ENCODE peak calls at places on chromosomes 6 and 20, in nine cellular contexts. One of them, this sample, is unnamed.

GRCh38 chr6:111748247-111748647 is 125.0 kb downstream of the FYN start:
- DNase-seq in sigmoid colon: no peak
- DNase-seq in spleen: no peak
- DNase-seq in body of pancreas: no peak
- DNase-seq in tibial nerve: no peak
- DNase-seq in vagina: no peak
- DNase-seq in IMR-90: no peak
- DNase-seq in stomach: no peak
- DNase-seq in HCT116: no peak
- DNase-seq in this sample: no peak

GRCh38 chr6:137191670-137192069 is 18.2 kb upstream of the IL22RA2 start:
- DNase-seq in tibial nerve: no peak
- DNase-seq in IMR-90: no peak
- DNase-seq in body of pancreas: no peak
- DNase-seq in vagina: no peak
- DNase-seq in spleen: no peak
- DNase-seq in sigmoid colon: no peak
- DNase-seq in HCT116: no peak
- DNase-seq in stomach: no peak
- DNase-seq in this sample: no peak

GRCh38 chr20:2149507-2149906 is 47.9 kb downstream of the STK35 start:
- DNase-seq in sigmoid colon: no peak
- DNase-seq in body of pancreas: no peak
- DNase-seq in stomach: no peak
- DNase-seq in vagina: no peak
- DNase-seq in IMR-90: peak
- DNase-seq in tibial nerve: no peak
- DNase-seq in HCT116: no peak
- DNase-seq in spleen: peak
- DNase-seq in this sample: peak

GRCh38 chr20:58986968-58987517 is 6.0 kb downstream of the NELFCD start:
- DNase-seq in spleen: peak
- DNase-seq in vagina: no peak
- DNase-seq in IMR-90: no peak
- DNase-seq in stomach: peak
- DNase-seq in HCT116: no peak
- DNase-seq in tibial nerve: no peak
- DNase-seq in body of pancreas: no peak
- DNase-seq in sigmoid colon: peak
- DNase-seq in this sample: no peak

GRCh38 chr6:170087946-170088348 is 202.9 kb downstream of the DLL1 start:
- DNase-seq in tibial nerve: no peak
- DNase-seq in IMR-90: no peak
- DNase-seq in vagina: no peak
- DNase-seq in sigmoid colon: peak
- DNase-seq in HCT116: no peak
- DNase-seq in body of pancreas: peak
- DNase-seq in stomach: peak
- DNase-seq in spleen: peak
- DNase-seq in this sample: no peak

GRCh38 chr6:131949909-131950766 is 1.0 kb downstream of the CCN2 start:
- DNase-seq in body of pancreas: peak
- DNase-seq in spleen: peak
- DNase-seq in stomach: peak
- DNase-seq in HCT116: peak
- DNase-seq in IMR-90: peak
- DNase-seq in tibial nerve: peak
- DNase-seq in vagina: no peak
- DNase-seq in sigmoid colon: peak
- DNase-seq in this sample: no peak

GRCh38 chr6:70375166-70375565 is 38.1 kb upstream of the FAM135A start:
- DNase-seq in stomach: no peak
- DNase-seq in spleen: no peak
- DNase-seq in HCT116: no peak
- DNase-seq in vagina: no peak
- DNase-seq in IMR-90: peak
- DNase-seq in body of pancreas: no peak
- DNase-seq in sigmoid colon: no peak
- DNase-seq in tibial nerve: no peak
- DNase-seq in this sample: no peak

GRCh38 chr20:4104045-4104444 is 88.7 kb upstream of the RNF24 start:
- DNase-seq in tibial nerve: no peak
- DNase-seq in HCT116: no peak
- DNase-seq in IMR-90: no peak
- DNase-seq in sigmoid colon: no peak
- DNase-seq in spleen: no peak
- DNase-seq in body of pancreas: no peak
- DNase-seq in stomach: no peak
- DNase-seq in vagina: no peak
- DNase-seq in this sample: no peak

GRCh38 chr6:122432816-122433215 is 33.4 kb downstream of the HSF2 start:
- DNase-seq in stomach: no peak
- DNase-seq in vagina: no peak
- DNase-seq in sigmoid colon: no peak
- DNase-seq in body of pancreas: no peak
- DNase-seq in tibial nerve: no peak
- DNase-seq in spleen: no peak
- DNase-seq in IMR-90: peak
- DNase-seq in HCT116: no peak
- DNase-seq in this sample: no peak

GRCh38 chr6:129920103-129920798 is 59.1 kb upstream of the TMEM244 start:
- DNase-seq in IMR-90: peak
- DNase-seq in body of pancreas: no peak
- DNase-seq in tibial nerve: no peak
- DNase-seq in HCT116: no peak
- DNase-seq in vagina: no peak
- DNase-seq in spleen: no peak
- DNase-seq in stomach: no peak
- DNase-seq in sigmoid colon: no peak
- DNase-seq in this sample: no peak

GRCh38 chr6:42932412-42932811 is 3.1 kb downstream of the CNPY3 start:
- DNase-seq in sigmoid colon: no peak
- DNase-seq in HCT116: no peak
- DNase-seq in stomach: no peak
- DNase-seq in tibial nerve: no peak
- DNase-seq in vagina: no peak
- DNase-seq in spleen: no peak
- DNase-seq in body of pancreas: no peak
- DNase-seq in IMR-90: no peak
- DNase-seq in this sample: no peak

GRCh38 chr6:42929928-42930360 is 664 bp downstream of the CNPY3 start:
- DNase-seq in HCT116: no peak
- DNase-seq in tibial nerve: no peak
- DNase-seq in IMR-90: peak
- DNase-seq in sigmoid colon: peak
- DNase-seq in vagina: no peak
- DNase-seq in body of pancreas: peak
- DNase-seq in spleen: peak
- DNase-seq in stomach: peak
- DNase-seq in this sample: no peak

GRCh38 chr6:42933195-42933594 is 3.9 kb downstream of the CNPY3 start:
- DNase-seq in stomach: no peak
- DNase-seq in spleen: no peak
- DNase-seq in body of pancreas: no peak
- DNase-seq in sigmoid colon: no peak
- DNase-seq in vagina: no peak
- DNase-seq in IMR-90: no peak
- DNase-seq in HCT116: no peak
- DNase-seq in tibial nerve: no peak
- DNase-seq in this sample: no peak

GRCh38 chr6:42928748-42929087 is 562 bp upstream of the CNPY3 start:
- DNase-seq in IMR-90: no peak
- DNase-seq in tibial nerve: no peak
- DNase-seq in HCT116: no peak
- DNase-seq in sigmoid colon: no peak
- DNase-seq in vagina: no peak
- DNase-seq in spleen: no peak
- DNase-seq in stomach: no peak
- DNase-seq in body of pancreas: no peak
- DNase-seq in this sample: no peak

DNA sequence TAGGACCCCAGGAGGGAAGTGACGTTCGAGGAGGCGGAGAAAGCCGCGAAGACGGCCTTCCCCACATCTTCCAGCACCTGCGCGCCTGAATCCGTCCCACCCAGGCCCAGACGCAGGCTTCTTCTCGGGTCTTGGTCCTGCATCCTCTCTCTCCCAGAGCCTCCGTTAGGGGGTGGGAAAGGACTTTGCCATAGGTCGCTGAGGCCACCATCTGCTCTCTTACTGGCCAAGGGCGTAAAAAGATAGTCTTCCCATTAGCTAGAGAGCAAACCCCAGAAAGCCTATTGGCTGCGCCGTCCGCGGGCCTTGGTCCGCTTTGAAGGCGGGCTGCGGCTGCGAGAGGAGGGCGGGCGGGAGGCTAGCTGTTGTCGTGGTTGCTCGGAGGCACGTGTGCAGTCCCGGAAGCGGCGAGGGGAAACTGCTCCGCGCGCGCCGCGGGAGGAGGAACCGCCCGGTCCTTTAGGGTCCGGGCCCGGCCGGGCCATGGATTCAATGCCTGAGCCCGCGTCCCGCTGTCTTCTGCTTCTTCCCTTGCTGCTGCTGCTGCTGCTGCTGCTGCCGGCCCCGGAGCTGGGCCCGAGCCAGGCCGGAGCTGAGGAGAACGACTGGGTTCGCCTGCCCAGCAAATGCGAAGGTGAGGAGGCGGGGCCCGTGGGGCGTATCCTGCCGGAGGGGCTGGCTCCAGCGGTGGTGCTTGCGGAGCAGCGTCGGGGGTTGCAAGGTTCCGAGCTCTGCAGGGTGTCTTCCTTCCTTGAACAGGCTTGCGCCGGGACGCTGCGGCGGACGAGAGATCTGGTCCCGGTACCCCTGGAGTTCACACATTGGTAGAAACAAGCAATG is at the start of gene CNPY3:
- DNase-seq in body of pancreas: peak
- DNase-seq in IMR-90: peak
- DNase-seq in spleen: peak
- DNase-seq in tibial nerve: peak
- DNase-seq in vagina: peak
- DNase-seq in HCT116: peak
- DNase-seq in stomach: peak
- DNase-seq in sigmoid colon: peak
- DNase-seq in this sample: peak
- TF ChIP-seq POLR2A in body of pancreas: peak
- TF ChIP-seq POLR2A in IMR-90: peak
- TF ChIP-seq POLR2A in spleen: peak
- TF ChIP-seq POLR2A in tibial nerve: peak
- TF ChIP-seq POLR2A in vagina: no peak
- TF ChIP-seq POLR2A in HCT116: peak
- TF ChIP-seq POLR2A in stomach: no peak
- TF ChIP-seq POLR2A in sigmoid colon: peak
- TF ChIP-seq POLR2A in this sample: peak

DNA sequence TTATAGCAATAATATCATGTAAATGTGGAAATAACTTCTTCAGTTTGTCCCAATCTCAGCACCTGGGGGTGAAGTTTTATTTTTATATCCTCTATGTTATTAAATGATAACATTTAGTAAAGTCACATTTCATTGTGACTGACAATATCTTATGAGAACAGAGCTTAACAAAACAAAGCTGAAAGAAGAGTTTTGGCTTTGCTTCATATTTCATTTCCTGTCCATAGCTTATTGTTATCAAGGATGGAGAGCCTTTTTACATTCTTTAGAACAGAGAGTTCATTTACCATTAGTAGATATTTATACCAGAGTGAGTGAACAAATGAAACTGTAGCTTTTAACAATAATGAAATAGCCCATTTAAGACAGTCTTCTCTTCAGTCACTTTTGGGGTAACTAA is 231.9 kb upstream of the SGK1 start:
- DNase-seq in body of pancreas: no peak
- DNase-seq in vagina: no peak
- DNase-seq in spleen: no peak
- DNase-seq in sigmoid colon: no peak
- DNase-seq in tibial nerve: no peak
- DNase-seq in stomach: no peak
- DNase-seq in HCT116: no peak
- DNase-seq in IMR-90: no peak
- DNase-seq in this sample: no peak
- TF ChIP-seq POLR2A in body of pancreas: no peak
- TF ChIP-seq POLR2A in vagina: no peak
- TF ChIP-seq POLR2A in spleen: no peak
- TF ChIP-seq POLR2A in sigmoid colon: no peak
- TF ChIP-seq POLR2A in tibial nerve: no peak
- TF ChIP-seq POLR2A in stomach: no peak
- TF ChIP-seq POLR2A in HCT116: no peak
- TF ChIP-seq POLR2A in IMR-90: no peak
- TF ChIP-seq POLR2A in this sample: no peak

GRCh38 chr6:42104095-42104806 is 38.2 kb downstream of the C6orf132 start:
- DNase-seq in HCT116: no peak
- DNase-seq in spleen: peak
- DNase-seq in body of pancreas: peak
- DNase-seq in IMR-90: no peak
- DNase-seq in stomach: peak
- DNase-seq in sigmoid colon: peak
- DNase-seq in vagina: no peak
- DNase-seq in tibial nerve: peak
- DNase-seq in this sample: no peak
- TF ChIP-seq POLR2A in HCT116: no peak
- TF ChIP-seq POLR2A in spleen: no peak
- TF ChIP-seq POLR2A in body of pancreas: no peak
- TF ChIP-seq POLR2A in IMR-90: no peak
- TF ChIP-seq POLR2A in stomach: no peak
- TF ChIP-seq POLR2A in sigmoid colon: no peak
- TF ChIP-seq POLR2A in vagina: no peak
- TF ChIP-seq POLR2A in tibial nerve: no peak
- TF ChIP-seq POLR2A in this sample: no peak

GRCh38 chr20:63520594-63520938 is at the start of gene PPDPF:
- DNase-seq in vagina: no peak
- DNase-seq in spleen: peak
- DNase-seq in IMR-90: peak
- DNase-seq in body of pancreas: peak
- DNase-seq in tibial nerve: peak
- DNase-seq in HCT116: no peak
- DNase-seq in stomach: peak
- DNase-seq in sigmoid colon: peak
- DNase-seq in this sample: peak

GRCh38 chr20:63521602-63522001 is 1.0 kb downstream of the PPDPF start:
- DNase-seq in HCT116: no peak
- DNase-seq in IMR-90: no peak
- DNase-seq in body of pancreas: no peak
- DNase-seq in sigmoid colon: no peak
- DNase-seq in tibial nerve: no peak
- DNase-seq in spleen: peak
- DNase-seq in vagina: no peak
- DNase-seq in stomach: no peak
- DNase-seq in this sample: no peak

GRCh38 chr20:63522091-63522868 is 1.7 kb downstream of the PPDPF start:
- DNase-seq in vagina: no peak
- DNase-seq in IMR-90: no peak
- DNase-seq in spleen: peak
- DNase-seq in sigmoid colon: no peak
- DNase-seq in stomach: no peak
- DNase-seq in body of pancreas: no peak
- DNase-seq in HCT116: no peak
- DNase-seq in tibial nerve: no peak
- DNase-seq in this sample: no peak

GRCh38 chr20:63519765-63520593 is 586 bp upstream of the PPDPF start:
- DNase-seq in stomach: no peak
- DNase-seq in tibial nerve: no peak
- DNase-seq in vagina: no peak
- DNase-seq in HCT116: no peak
- DNase-seq in spleen: peak
- DNase-seq in IMR-90: peak
- DNase-seq in body of pancreas: no peak
- DNase-seq in sigmoid colon: no peak
- DNase-seq in this sample: peak

GRCh38 chr20:63520939-63521601 is 505 bp downstream of the PPDPF start:
- DNase-seq in IMR-90: peak
- DNase-seq in sigmoid colon: peak
- DNase-seq in vagina: no peak
- DNase-seq in tibial nerve: peak
- DNase-seq in spleen: peak
- DNase-seq in body of pancreas: peak
- DNase-seq in stomach: peak
- DNase-seq in HCT116: no peak
- DNase-seq in this sample: peak
- TF ChIP-seq POLR2A in IMR-90: no peak
- TF ChIP-seq POLR2A in sigmoid colon: no peak
- TF ChIP-seq POLR2A in vagina: no peak
- TF ChIP-seq POLR2A in tibial nerve: no peak
- TF ChIP-seq POLR2A in spleen: no peak
- TF ChIP-seq POLR2A in body of pancreas: no peak
- TF ChIP-seq POLR2A in stomach: no peak
- TF ChIP-seq POLR2A in HCT116: no peak
- TF ChIP-seq POLR2A in this sample: no peak

This sample was measured in H54.